ENCODE peak calls at places on chromosomes 5 and 9, in four cellular contexts. A is CD4-positive, CD25-positive, alpha-beta regulatory T cell; J is endothelial cell of umbilical vein; Y is HCT116. L is an unnamed sample.

GRCh38 chr9:106717686-106718085 is 145.3 kb upstream of the ZNF462 start:
- DNase-seq in Y (peak; percentile 8), J (peak; percentile 12), A (no peak), L (no peak)

GRCh38 chr9:7148243-7148765 is 390.5 kb downstream of the KDM4C start:
- DNase-seq in A (no peak), Y (no peak), J (no peak), L (no peak)

GRCh38 chr5:141757402-141757801 is 75.4 kb upstream of the ARAP3 start:
- DNase-seq in Y (peak; percentile 34), A (no peak), J (peak; percentile 57), L (no peak)

GRCh38 chr5:118875131-118875530 is 113.2 kb downstream of the DTWD2 start:
- DNase-seq in J (no peak), A (no peak), Y (no peak), L (no peak)

GRCh38 chr5:154520861-154521453 is 42.9 kb upstream of the HAND1 start:
- DNase-seq in J (peak; percentile 16), Y (peak; percentile 63), A (no peak), L (no peak)

GRCh38 chr9:133235549-133236222 is 26.6 kb upstream of the OBP2B start:
- DNase-seq in Y (no peak), J (no peak), A (no peak), L (no peak)

GRCh38 chr5:179795863-179796833 is 2.4 kb downstream of the LTC4S start:
- DNase-seq in A (peak; percentile 77), J (peak; percentile 78), Y (no peak), L (peak; percentile 90)

GRCh38 chr5:40486437-40487270 is 193.1 kb upstream of the PTGER4 start:
- DNase-seq in A (peak; percentile 85), J (no peak), Y (no peak), L (peak; percentile 79)

GRCh38 chr9:136666364-136667216 is 3.9 kb downstream of the EGFL7 start:
- DNase-seq in A (no peak), J (peak; percentile 39), Y (no peak), L (no peak)

GRCh38 chr5:1545798-1546355 is 22.1 kb upstream of the LPCAT1 start:
- DNase-seq in J (no peak), Y (no peak), A (no peak), L (no peak)

GRCh38 chr5:138762110-138762509 is 8.9 kb downstream of the CTNNA1 start:
- DNase-seq in Y (no peak), A (no peak), J (no peak), L (no peak)

GRCh38 chr5:138757061-138757776 is 4.0 kb downstream of the CTNNA1 start:
- DNase-seq in J (no peak), A (no peak), Y (no peak), L (no peak)

GRCh38 chr5:138760448-138761110 is 7.4 kb downstream of the CTNNA1 start:
- DNase-seq in Y (no peak), A (no peak), J (peak; percentile 35), L (no peak)

DNA sequence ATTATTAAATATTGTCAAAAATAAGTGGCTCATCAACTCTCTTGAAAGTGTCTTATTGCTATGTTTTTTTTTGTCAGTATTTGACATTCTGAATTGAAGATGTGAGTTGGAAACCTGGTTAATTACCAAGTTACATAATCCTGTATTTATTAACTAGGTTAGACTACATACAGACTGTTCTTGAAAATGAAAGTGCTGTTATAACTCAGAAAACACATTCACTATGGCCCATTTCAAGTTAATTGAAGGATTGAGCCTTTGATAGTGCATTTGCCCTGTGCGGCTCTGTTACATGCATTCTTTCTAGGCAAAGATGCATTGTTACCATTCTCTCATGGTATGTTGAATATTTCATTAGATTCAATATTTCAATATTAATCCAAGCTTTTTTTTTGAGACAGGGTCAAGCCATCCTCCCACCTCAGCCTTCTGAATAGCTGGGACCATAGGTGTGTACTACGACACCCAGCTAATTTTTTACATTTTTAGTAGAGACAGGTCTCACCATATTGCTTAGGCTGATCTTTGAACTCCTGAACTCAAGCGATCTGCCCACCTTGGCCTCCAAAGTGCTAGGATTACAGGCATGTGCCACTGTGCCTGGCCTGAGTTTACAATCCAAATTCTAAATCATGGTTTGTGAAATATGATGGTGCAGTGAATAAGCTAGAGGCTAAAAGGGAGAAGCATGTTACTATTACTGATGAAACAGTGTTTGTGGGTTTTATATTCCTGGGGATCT is 10.0 kb downstream of the CTNNA1 start:
- DNase-seq in J (no peak), Y (no peak), A (no peak), L (no peak)
- H3K4me3 ChIP-seq in J (no peak overlapping the region), Y (no peak overlapping the region), A (no peak overlapping the region), L (no peak overlapping the region)

DNA sequence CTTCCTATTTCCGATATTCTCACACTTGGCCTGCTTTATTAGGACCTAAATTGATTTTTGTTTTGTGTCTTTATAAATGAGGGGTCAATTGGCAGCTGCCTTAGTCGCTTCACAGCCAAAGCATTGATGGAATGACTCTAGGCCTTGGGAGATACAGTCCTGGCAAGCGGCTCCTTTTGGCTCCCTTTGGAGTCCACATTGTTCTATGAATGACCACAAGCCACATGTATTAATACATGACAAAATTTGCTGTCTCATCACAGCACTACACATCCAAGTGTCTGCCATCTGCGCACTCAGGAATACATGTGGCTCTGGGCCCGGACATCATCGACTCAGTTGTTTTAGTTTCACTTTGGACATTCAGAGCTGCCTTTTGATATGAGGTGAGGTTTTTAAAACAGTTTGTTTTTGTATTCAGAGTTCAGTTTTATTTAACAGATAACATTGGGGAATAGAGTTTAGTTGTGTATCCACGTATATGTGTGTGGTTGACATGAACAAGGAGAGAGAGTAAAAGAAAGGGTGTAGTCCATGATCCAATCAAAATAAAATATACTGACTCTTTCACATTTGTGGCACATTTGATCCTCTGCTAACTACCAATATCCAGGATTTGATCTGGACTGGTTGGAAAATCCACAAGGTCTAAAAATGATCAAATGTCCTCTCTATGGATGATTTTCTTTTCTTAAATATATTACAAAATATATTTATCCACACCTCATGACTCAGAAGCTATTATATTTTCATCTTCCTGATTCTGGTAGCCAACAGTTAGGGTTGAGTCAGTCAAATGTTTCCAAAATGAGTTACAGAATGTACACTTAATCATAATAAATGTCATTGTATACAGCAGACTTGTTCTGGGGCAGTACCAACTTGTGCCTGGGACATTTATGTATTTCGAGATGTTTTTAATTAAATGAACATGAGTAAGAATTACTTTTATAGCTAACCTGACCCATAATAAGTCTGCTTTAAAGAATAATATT is 114.0 kb upstream of the MTAP start:
- DNase-seq in J (peak; percentile 83), Y (no peak), A (no peak), L (no peak)
- H3K4me3 ChIP-seq in J (no peak overlapping the region), Y (no peak overlapping the region), A (no peak overlapping the region), L (no peak overlapping the region)

GRCh38 chr5:56095579-56096102 is 100.9 kb upstream of the IL6ST start:
- DNase-seq in Y (no peak), J (no peak), A (peak; percentile 28), L (peak; percentile 84)
- H3K4me3 ChIP-seq in Y (no peak overlapping the region), J (no peak overlapping the region), A (peak overlapping the region; percentile 17), L (no peak overlapping the region)

GRCh38 chr5:157187046-157187754 is 6.6 kb downstream of the ITK start:
- DNase-seq in J (no peak), Y (no peak), A (no peak), L (no peak)
- H3K4me3 ChIP-seq in J (no peak overlapping the region), Y (no peak overlapping the region), A (peak overlapping the region; percentile 100), L (no peak overlapping the region)

GRCh38 chr5:150180241-150181027 is 9.4 kb upstream of the SLC6A7 start:
- DNase-seq in Y (no peak), J (no peak), A (no peak), L (no peak)
- H3K4me3 ChIP-seq in Y (no peak overlapping the region), J (no peak overlapping the region), A (no peak overlapping the region), L (no peak overlapping the region)